ENCODE peak calls at places on chromosome 20, in four cellular contexts. S, T, X and H are unnamed samples.

GRCh38 chr20:13817342-13817741 is 32.5 kb downstream of the NDUFAF5 start:
- DNase-seq in S (no peak), T (no peak), X (no peak), H (no peak)

GRCh38 chr20:59837623-59838394 is 95.6 kb downstream of the SYCP2 start:
- DNase-seq in S (no peak), T (no peak), X (no peak), H (peak)

GRCh38 chr20:47303736-47304135 is 52.8 kb downstream of the ZMYND8 start:
- DNase-seq in S (no peak), T (no peak), X (no peak), H (no peak)

GRCh38 chr20:3297096-3297411 is 58.1 kb upstream of the SLC4A11 start:
- DNase-seq in S (no peak), T (no peak), X (no peak), H (no peak)

GRCh38 chr20:35226775-35227681 is 538 bp downstream of the MMP24 start:
- DNase-seq in S (no peak), T (peak), X (no peak), H (no peak)

GRCh38 chr20:61817575-61817974 is 248.1 kb downstream of the TAF4 start:
- DNase-seq in S (no peak), T (no peak), X (no peak), H (no peak)

GRCh38 chr20:41398408-41398807 is 31.8 kb upstream of the EMILIN3 start:
- DNase-seq in S (no peak), T (no peak), X (no peak), H (no peak)

GRCh38 chr20:48750941-48751620 is 76.7 kb downstream of the PREX1 start:
- DNase-seq in S (no peak), T (no peak), X (peak), H (no peak)

GRCh38 chr20:43584448-43585138 is 6.1 kb upstream of the IFT52 start:
- DNase-seq in S (no peak), T (no peak), X (no peak), H (no peak)

GRCh38 chr20:39829255-39829654 is 859.8 kb downstream of the MAFB start:
- DNase-seq in S (no peak), T (no peak), X (peak), H (no peak)

GRCh38 chr20:50354690-50355592 is 155.2 kb upstream of the PTPN1 start:
- DNase-seq in S (no peak), T (peak), X (no peak), H (no peak)

GRCh38 chr20:47688385-47689381 is 96.6 kb downstream of the SULF2 start:
- DNase-seq in S (no peak), T (no peak), X (no peak), H (no peak)

GRCh38 chr20:23072892-23073586 is 13.1 kb downstream of the CD93 start:
- DNase-seq in S (no peak), T (no peak), X (no peak), H (no peak)

GRCh38 chr20:20552076-20552475 is 160.4 kb downstream of the RALGAPA2 start:
- DNase-seq in S (no peak), T (no peak), X (no peak), H (no peak)

DNA sequence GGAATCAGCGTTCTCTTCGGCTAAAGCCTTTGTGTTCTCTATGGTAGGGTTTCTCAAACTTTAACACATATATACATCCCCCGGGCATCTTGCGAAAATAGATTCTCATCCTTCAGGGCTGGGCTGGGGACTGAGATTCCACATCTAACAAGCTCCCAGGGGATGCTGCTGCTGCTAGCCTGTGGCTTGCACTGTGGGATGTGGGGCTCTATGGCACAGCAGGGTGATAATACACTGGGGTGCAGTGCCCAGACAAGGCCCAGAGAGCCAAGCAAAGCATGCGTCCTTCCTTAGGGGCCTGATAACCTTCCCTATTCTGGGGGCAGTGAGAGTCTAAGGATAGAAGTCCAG is 102.0 kb downstream of the LAMP5 start:
- DNase-seq in S (no peak), T (no peak), X (no peak), H (no peak)
- TF ChIP-seq SP1 in S (no peak), T (no peak), X (no peak), H (no peak)

GRCh38 chr20:64216036-64216435 is 39.5 kb upstream of the PCMTD2 start:
- DNase-seq in S (no peak), T (no peak), X (no peak), H (no peak)
- TF ChIP-seq EGR1 in S (no peak), T (no peak), X (no peak), H (no peak)

GRCh38 chr20:15179426-15180190 is 842.2 kb upstream of the FLRT3 start:
- DNase-seq in S (no peak), T (no peak), X (no peak), H (no peak)
- TF ChIP-seq SP1 in S (no peak), T (no peak), X (no peak), H (no peak)

DNA sequence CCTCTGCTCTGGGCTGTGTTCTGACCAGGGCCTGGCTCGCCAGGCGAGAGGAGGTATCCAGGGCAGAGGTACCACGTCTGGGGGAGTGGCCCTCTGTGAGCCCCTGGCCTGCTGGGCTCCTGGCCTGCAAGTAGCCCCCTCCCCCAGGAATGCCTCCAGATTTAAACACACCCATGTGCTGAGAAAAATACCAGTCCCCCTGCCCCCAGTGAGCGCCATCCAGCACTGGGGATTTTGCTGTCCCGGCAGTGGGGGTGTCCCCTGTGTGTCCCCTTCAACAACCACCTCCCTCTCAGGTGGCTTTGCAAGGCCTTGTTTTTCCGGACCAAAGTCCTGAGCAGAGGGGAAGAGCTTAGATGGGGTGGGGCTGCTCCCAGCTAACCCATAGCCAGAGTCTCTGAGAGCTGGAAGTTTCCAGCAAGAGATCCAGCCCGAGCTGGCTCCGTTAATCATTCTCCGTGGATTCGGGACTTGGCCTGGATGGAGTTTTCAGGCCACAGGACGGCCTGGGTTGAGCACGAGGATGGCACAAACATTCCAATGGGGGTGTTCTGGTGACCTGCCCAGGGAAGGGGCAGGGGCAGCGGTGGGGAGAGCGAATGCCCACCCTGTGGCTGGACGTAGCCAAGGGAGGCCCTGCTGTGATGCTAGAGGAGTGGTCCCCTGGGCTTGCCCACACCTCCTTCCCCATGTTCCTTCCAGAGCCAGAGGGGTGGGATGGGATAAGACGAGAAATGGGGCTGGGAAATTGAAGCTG is 29.0 kb downstream of the PCK1 start:
- DNase-seq in S (no peak), T (no peak), X (no peak), H (no peak)
- TF ChIP-seq EGR1 in S (no peak), T (no peak), X (no peak), H (no peak)